ENCODE peak calls at places on chromosome 1, in six cellular contexts. One of them, this sample, is unnamed.

GRCh38 chr1:17075470-17076255 is 21.8 kb upstream of the SDHB start:
- DNase-seq in MCF 10A: peak
- DNase-seq in sigmoid colon: no peak
- DNase-seq in AG04450: no peak
- DNase-seq in mucosa of descending colon: no peak
- DNase-seq in GM20000: peak
- DNase-seq in this sample: peak

GRCh38 chr1:90809093-90809492 is 92.0 kb upstream of the BARHL2 start:
- DNase-seq in MCF 10A: no peak
- DNase-seq in sigmoid colon: no peak
- DNase-seq in AG04450: no peak
- DNase-seq in mucosa of descending colon: no peak
- DNase-seq in GM20000: no peak
- DNase-seq in this sample: no peak

GRCh38 chr1:119372493-119373086 is 4.0 kb downstream of the HAO2 start:
- DNase-seq in MCF 10A: peak
- DNase-seq in sigmoid colon: no peak
- DNase-seq in AG04450: no peak
- DNase-seq in mucosa of descending colon: no peak
- DNase-seq in GM20000: peak
- DNase-seq in this sample: peak

GRCh38 chr1:6638226-6638625 is 13.6 kb downstream of the THAP3 start:
- DNase-seq in MCF 10A: no peak
- DNase-seq in sigmoid colon: peak
- DNase-seq in AG04450: peak
- DNase-seq in mucosa of descending colon: peak
- DNase-seq in GM20000: no peak
- DNase-seq in this sample: no peak

GRCh38 chr1:7293702-7294630 is 477.1 kb upstream of the VAMP3 start:
- DNase-seq in MCF 10A: no peak
- DNase-seq in sigmoid colon: no peak
- DNase-seq in AG04450: no peak
- DNase-seq in mucosa of descending colon: no peak
- DNase-seq in GM20000: no peak
- DNase-seq in this sample: no peak

GRCh38 chr1:53502641-53503432 is 43.6 kb downstream of the DMRTB1 start:
- DNase-seq in MCF 10A: no peak
- DNase-seq in sigmoid colon: no peak
- DNase-seq in AG04450: no peak
- DNase-seq in mucosa of descending colon: no peak
- DNase-seq in GM20000: no peak
- DNase-seq in this sample: no peak

GRCh38 chr1:212558665-212559480 is 49.7 kb upstream of the ATF3 start:
- DNase-seq in MCF 10A: peak
- DNase-seq in sigmoid colon: peak
- DNase-seq in AG04450: peak
- DNase-seq in mucosa of descending colon: peak
- DNase-seq in GM20000: peak
- DNase-seq in this sample: peak

GRCh38 chr1:185860876-185861275 is 126.7 kb downstream of the HMCN1 start:
- DNase-seq in MCF 10A: no peak
- DNase-seq in sigmoid colon: no peak
- DNase-seq in AG04450: no peak
- DNase-seq in mucosa of descending colon: no peak
- DNase-seq in GM20000: no peak
- DNase-seq in this sample: no peak

GRCh38 chr1:3522564-3523270 is 68.3 kb downstream of the ARHGEF16 start:
- DNase-seq in MCF 10A: no peak
- DNase-seq in sigmoid colon: no peak
- DNase-seq in AG04450: no peak
- DNase-seq in mucosa of descending colon: no peak
- DNase-seq in GM20000: no peak
- DNase-seq in this sample: no peak

GRCh38 chr1:22204057-22204840 is 61.4 kb upstream of the WNT4 start:
- DNase-seq in MCF 10A: no peak
- DNase-seq in sigmoid colon: no peak
- DNase-seq in AG04450: no peak
- DNase-seq in mucosa of descending colon: no peak
- DNase-seq in GM20000: no peak
- DNase-seq in this sample: no peak

GRCh38 chr1:192747305-192747704 is 61.5 kb upstream of the RGS2 start:
- DNase-seq in MCF 10A: peak
- DNase-seq in sigmoid colon: no peak
- DNase-seq in AG04450: no peak
- DNase-seq in mucosa of descending colon: no peak
- DNase-seq in GM20000: no peak
- DNase-seq in this sample: no peak

DNA sequence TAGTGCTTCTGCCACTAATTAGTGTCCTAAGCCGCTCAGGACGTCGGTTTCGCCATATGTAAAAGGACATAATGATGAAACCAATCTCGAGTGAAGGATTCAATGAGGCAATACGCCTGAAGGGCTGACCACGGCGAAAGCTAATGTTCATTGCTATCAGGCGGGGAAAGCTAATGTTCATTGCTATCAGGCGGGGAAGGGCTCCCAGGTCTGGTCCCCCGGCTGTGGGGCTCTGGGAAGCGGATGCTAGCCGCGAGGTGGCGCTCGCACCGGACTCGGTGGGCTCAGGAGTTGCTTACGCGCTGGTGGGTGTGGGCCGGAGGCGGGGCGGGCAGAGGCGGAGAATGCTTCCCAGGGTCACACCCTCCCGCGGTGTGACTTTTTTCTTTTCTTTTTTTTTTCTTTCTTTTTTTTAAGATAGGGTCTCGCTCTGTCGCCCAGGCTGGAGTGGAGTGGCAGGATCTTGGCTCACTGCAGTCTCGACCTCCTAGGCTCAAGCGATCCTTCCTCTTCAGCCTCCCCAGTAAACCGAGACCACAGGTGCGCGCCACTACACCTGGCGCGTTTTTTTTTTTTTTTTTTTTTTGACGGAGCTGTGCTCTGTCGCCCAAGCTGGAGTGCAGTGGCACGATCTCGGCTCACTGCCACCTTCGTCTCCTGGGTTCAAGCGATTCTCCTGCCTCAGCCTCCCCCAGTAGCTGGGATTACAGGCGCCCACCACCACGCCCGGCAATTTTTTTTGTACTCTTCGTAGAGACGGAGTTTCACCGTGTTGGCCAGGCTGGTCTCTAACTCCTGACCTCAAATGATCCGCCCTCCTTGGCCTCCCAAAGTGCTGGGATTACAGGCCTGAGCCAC is 1.1 kb upstream of the PEAR1 start:
- DNase-seq in MCF 10A: peak
- DNase-seq in sigmoid colon: peak
- DNase-seq in AG04450: peak
- DNase-seq in mucosa of descending colon: peak
- DNase-seq in GM20000: peak
- DNase-seq in this sample: peak
- TF ChIP-seq CTCF in MCF 10A: peak
- TF ChIP-seq CTCF in sigmoid colon: peak
- TF ChIP-seq CTCF in AG04450: peak
- TF ChIP-seq CTCF in mucosa of descending colon: peak
- TF ChIP-seq CTCF in GM20000: peak
- TF ChIP-seq CTCF in this sample: peak

DNA sequence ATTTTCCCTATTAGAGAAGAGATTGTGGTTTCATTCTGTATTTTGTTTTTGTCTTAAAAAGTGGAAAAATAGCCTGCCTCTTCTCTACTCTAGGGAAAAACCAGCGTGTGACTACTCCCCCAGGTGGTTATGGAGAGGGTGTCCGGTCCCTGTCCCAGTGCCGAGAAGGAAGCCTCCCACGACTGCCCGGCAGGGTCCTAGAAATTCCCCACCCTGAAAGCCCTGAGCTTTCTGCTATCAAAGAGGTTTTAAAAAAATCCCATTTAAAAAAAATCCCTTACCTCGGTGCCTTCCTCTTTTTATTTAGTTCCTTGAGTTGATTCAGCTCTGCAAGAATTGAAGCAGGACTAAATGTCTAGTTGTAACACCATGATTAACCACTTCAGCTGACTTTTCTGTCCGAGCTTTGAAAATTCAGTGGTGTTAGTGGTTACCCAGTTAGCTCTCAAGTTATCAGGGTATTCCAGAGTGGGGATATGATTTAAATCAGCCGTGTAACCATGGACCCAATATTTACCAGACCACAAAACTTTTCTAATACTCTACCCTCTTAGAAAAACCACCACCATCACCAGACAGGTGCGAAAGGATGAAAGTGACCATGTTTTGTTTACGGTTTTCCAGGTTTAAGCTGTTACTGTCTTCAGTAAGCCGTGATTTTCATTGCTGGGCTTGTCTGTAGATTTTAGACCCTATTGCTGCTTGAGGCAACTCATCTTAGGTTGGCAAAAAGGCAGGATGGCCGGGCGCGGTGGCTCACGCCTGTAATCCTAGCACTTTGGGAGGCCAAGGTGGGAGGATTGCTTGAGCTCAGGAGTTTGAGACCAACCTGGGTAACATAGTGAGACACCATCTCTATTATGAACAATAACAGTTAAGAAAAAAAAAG is 34.9 kb upstream of the TDRD10 start:
- DNase-seq in MCF 10A: no peak
- DNase-seq in sigmoid colon: no peak
- DNase-seq in AG04450: no peak
- DNase-seq in mucosa of descending colon: no peak
- DNase-seq in GM20000: peak
- DNase-seq in this sample: peak
- TF ChIP-seq CTCF in MCF 10A: no peak
- TF ChIP-seq CTCF in sigmoid colon: no peak
- TF ChIP-seq CTCF in AG04450: peak
- TF ChIP-seq CTCF in mucosa of descending colon: no peak
- TF ChIP-seq CTCF in GM20000: peak
- TF ChIP-seq CTCF in this sample: peak

DNA sequence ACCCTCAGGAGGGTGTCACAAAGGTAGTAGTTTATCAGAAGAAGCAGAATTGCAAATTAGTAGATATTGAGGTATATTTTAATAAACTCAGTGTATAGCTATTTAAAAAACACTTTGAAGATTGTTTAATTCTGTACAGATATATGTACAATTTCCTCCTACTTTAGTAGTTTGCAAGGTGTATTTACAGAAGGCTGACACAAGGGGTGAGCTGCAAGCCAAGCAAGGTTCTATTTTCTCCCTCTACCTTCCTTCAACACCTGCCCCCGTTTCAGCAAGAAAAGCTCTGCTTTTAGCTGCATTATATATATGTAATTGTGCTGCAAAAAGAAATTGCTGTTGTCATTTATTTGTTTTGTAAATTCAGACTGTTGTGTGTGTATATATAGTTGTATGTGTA is 674.2 kb upstream of the PKN2 start:
- DNase-seq in MCF 10A: no peak
- DNase-seq in sigmoid colon: no peak
- DNase-seq in AG04450: no peak
- DNase-seq in mucosa of descending colon: no peak
- DNase-seq in GM20000: no peak
- DNase-seq in this sample: no peak
- TF ChIP-seq CTCF in MCF 10A: no peak
- TF ChIP-seq CTCF in sigmoid colon: no peak
- TF ChIP-seq CTCF in AG04450: no peak
- TF ChIP-seq CTCF in mucosa of descending colon: no peak
- TF ChIP-seq CTCF in GM20000: no peak
- TF ChIP-seq CTCF in this sample: no peak

GRCh38 chr1:94236630-94237290 is 624 bp downstream of the ARHGAP29 start:
- DNase-seq in MCF 10A: peak
- DNase-seq in sigmoid colon: peak
- DNase-seq in AG04450: no peak
- DNase-seq in mucosa of descending colon: no peak
- DNase-seq in GM20000: no peak
- DNase-seq in this sample: no peak
- TF ChIP-seq CTCF in MCF 10A: peak
- TF ChIP-seq CTCF in sigmoid colon: peak
- TF ChIP-seq CTCF in AG04450: peak
- TF ChIP-seq CTCF in mucosa of descending colon: no peak
- TF ChIP-seq CTCF in GM20000: no peak
- TF ChIP-seq CTCF in this sample: no peak